ENCODE peak calls at places on chromosome 9, in six cellular contexts. C, G, I, B, L and Z are unnamed samples.

GRCh38 chr9:8855046-8855445 is 1055.5 kb upstream of the DMAC1 start:
- DNase-seq in L (no peak), I (peak), G (no peak), C (no peak), B (no peak), Z (no peak)

GRCh38 chr9:119884411-119884810 is 515.2 kb upstream of the BRINP1 start:
- DNase-seq in G (no peak), I (no peak), L (peak), B (no peak), C (no peak), Z (no peak)

GRCh38 chr9:81035171-81035570 is 654.2 kb downstream of the TLE1 start:
- DNase-seq in I (no peak), G (no peak), B (no peak), C (no peak), L (peak), Z (peak)

GRCh38 chr9:125750656-125751035 is 3.5 kb downstream of the PBX3 start:
- DNase-seq in C (no peak), G (no peak), I (no peak), B (no peak), L (no peak), Z (peak)

GRCh38 chr9:134168731-134169130 is 4.4 kb upstream of the RNU6ATAC start:
- DNase-seq in B (no peak), L (no peak), C (no peak), G (no peak), I (no peak), Z (no peak)

GRCh38 chr9:35488019-35488418 is 1.9 kb upstream of the RUSC2 start:
- DNase-seq in C (no peak), B (no peak), G (no peak), I (no peak), L (peak), Z (no peak)

GRCh38 chr9:116837038-116837998 is 150.2 kb downstream of the TRIM32 start:
- DNase-seq in G (no peak), I (no peak), L (no peak), B (no peak), C (no peak), Z (no peak)

GRCh38 chr9:91354846-91355245 is 6.9 kb downstream of the AUH start:
- DNase-seq in G (no peak), L (no peak), B (no peak), C (no peak), I (no peak), Z (no peak)

GRCh38 chr9:134066923-134067851 is 639 bp downstream of the BRD3 start:
- DNase-seq in B (no peak), C (no peak), L (peak), I (peak), G (peak), Z (peak)

GRCh38 chr9:119771336-119771735 is 402.1 kb upstream of the BRINP1 start:
- DNase-seq in G (no peak), B (no peak), C (no peak), L (no peak), I (no peak), Z (no peak)

GRCh38 chr9:116501871-116502270 is 185.2 kb upstream of the TRIM32 start:
- DNase-seq in I (no peak), C (no peak), B (no peak), L (peak), G (no peak), Z (no peak)

GRCh38 chr9:573551-574410 is 267.7 kb upstream of the DMRT1 start:
- DNase-seq in B (no peak), L (no peak), C (no peak), I (no peak), G (no peak), Z (no peak)

GRCh38 chr9:127916665-127917581 is at the start of gene ST6GALNAC4:
- DNase-seq in L (peak), I (peak), B (no peak), C (peak), G (peak), Z (peak)

GRCh38 chr9:6214451-6214850 is 1.2 kb upstream of the IL33 start:
- DNase-seq in G (no peak), B (no peak), I (no peak), C (no peak), L (peak), Z (no peak)

GRCh38 chr9:124346347-124347163 is 68.7 kb downstream of the PSMB7 start:
- DNase-seq in I (no peak), C (no peak), L (no peak), B (no peak), G (peak), Z (no peak)

GRCh38 chr9:76215066-76215465 is 179.2 kb downstream of the RFK start:
- DNase-seq in L (peak), I (no peak), B (no peak), C (no peak), G (no peak), Z (peak)

GRCh38 chr9:76321185-76321828 is 72.9 kb downstream of the RFK start:
- DNase-seq in G (no peak), C (no peak), I (peak), B (peak), L (peak), Z (peak)

GRCh38 chr9:128203842-128204551 is 818 bp downstream of the DNM1 start:
- DNase-seq in C (no peak), I (peak), B (no peak), L (peak), G (no peak), Z (peak)

GRCh38 chr9:114504341-114505186 is 709 bp downstream of the WHRN start:
- DNase-seq in I (peak), B (no peak), L (peak), C (no peak), G (peak), Z (peak)

GRCh38 chr9:21015122-21015815 is 16.2 kb downstream of the HACD4 start:
- DNase-seq in C (no peak), B (no peak), G (no peak), L (no peak), I (no peak), Z (no peak)

GRCh38 chr9:125631391-125632085 is 75.5 kb downstream of the MAPKAP1 start:
- DNase-seq in I (peak), C (no peak), L (peak), G (no peak), B (no peak), Z (peak)

GRCh38 chr9:38406476-38407186 is 14.1 kb downstream of the ALDH1B1 start:
- DNase-seq in G (no peak), C (no peak), I (no peak), B (no peak), L (no peak), Z (no peak)

GRCh38 chr9:108142504-108143201 is 653.1 kb upstream of the KLF4 start:
- DNase-seq in G (peak), I (no peak), L (peak), C (no peak), B (peak), Z (peak)

GRCh38 chr9:19788614-19789271 is at the start of gene SLC24A2:
- DNase-seq in B (no peak), L (peak), I (peak), C (no peak), G (no peak), Z (no peak)

GRCh38 chr9:21770877-21771560 is 31.4 kb upstream of the MTAP start:
- DNase-seq in L (peak), C (no peak), I (no peak), B (peak), G (no peak), Z (peak)

GRCh38 chr9:108049026-108049591 is 559.5 kb upstream of the KLF4 start:
- DNase-seq in C (no peak), L (peak), I (no peak), G (no peak), B (peak), Z (peak)

GRCh38 chr9:126388964-126389363 is 62.3 kb downstream of the MVB12B start:
- DNase-seq in I (no peak), C (no peak), L (no peak), G (no peak), B (no peak), Z (no peak)

GRCh38 chr9:135923508-135923907 is 16.2 kb upstream of the CAMSAP1 start:
- DNase-seq in G (no peak), B (no peak), L (no peak), C (no peak), I (no peak), Z (no peak)

GRCh38 chr9:22029231-22029630 is 20.1 kb upstream of the CDKN2B start:
- DNase-seq in I (no peak), B (no peak), C (no peak), L (no peak), G (no peak), Z (no peak)